ENCODE peak calls at places on chromosomes 4 and X, in ten cellular contexts. S is tibial nerve; H is left ventricle myocardium inferior; T is activated gamma-delta T cell treated with anti-CD3 and anti-CD28 coated beads, Interleukin-2, amount 50 U/mL, for 16 hours; X is CD8-positive, alpha-beta memory T cell; I is GM04504; Y is psoas muscle; F is fibroblast of the conjunctiva; J is activated naive CD8-positive, alpha-beta T cell treated with anti-CD3 and anti-CD28 coated beads, Interleukin-2, amount 10 ng/mL, durations not matched to agents 7 days and 5 days; C is activated CD4-positive, alpha-beta T cell treated with anti-CD3 and anti-CD28 coated beads, Interleukin-2, amount 10 ng/mL, durations not matched to agents 7 days and 5 days. A is an unnamed sample.

GRCh38 chr4:4408576-4409335 is 21.9 kb downstream of the NSG1 start:
- DNase-seq in S (no peak), H (no peak), T (no peak), X (no peak), I (no peak), Y (no peak), F (no peak), J (no peak), C (no peak), A (no peak)

GRCh38 chrX:118637997-118638396 is 89.4 kb upstream of the IL13RA1 start:
- DNase-seq in S (no peak), H (no peak), T (no peak), X (no peak), I (no peak), Y (no peak), F (no peak), J (no peak), C (no peak), A (no peak)

GRCh38 chrX:34578237-34578636 is 78.8 kb downstream of the TMEM47 start:
- DNase-seq in S (peak), H (no peak), T (no peak), X (no peak), I (peak), Y (no peak), F (peak), J (no peak), C (no peak), A (no peak)

GRCh38 chr4:34182346-34182745 is 2062.0 kb downstream of the ARAP2 start:
- DNase-seq in S (no peak), H (no peak), T (no peak), X (no peak), I (no peak), Y (peak), F (peak), J (no peak), C (no peak), A (no peak)

GRCh38 chr4:141905751-141906150 is 269.4 kb downstream of the IL15 start:
- DNase-seq in S (no peak), H (no peak), T (no peak), X (no peak), I (peak), Y (no peak), F (no peak), J (no peak), C (no peak), A (no peak)

GRCh38 chr4:152554742-152555141 is 18.9 kb upstream of the FBXW7 start:
- DNase-seq in S (no peak), H (no peak), T (no peak), X (no peak), I (no peak), Y (no peak), F (no peak), J (no peak), C (no peak), A (no peak)

GRCh38 chr4:154982187-154983047 is 201.3 kb downstream of the RBM46 start:
- DNase-seq in S (peak), H (peak), T (no peak), X (no peak), I (peak), Y (peak), F (peak), J (peak), C (peak), A (peak)

GRCh38 chr4:118557298-118557851 is 127.8 kb upstream of the METTL14 start:
- DNase-seq in S (no peak), H (no peak), T (no peak), X (no peak), I (peak), Y (no peak), F (peak), J (no peak), C (no peak), A (no peak)

GRCh38 chrX:1661048-1661921 is 46.4 kb downstream of the ASMT start:
- DNase-seq in S (peak), H (peak), T (peak), X (no peak), I (no peak), Y (peak), F (no peak), J (peak), C (peak), A (peak)

GRCh38 chr4:79852305-79852730 is 220.7 kb downstream of the ANTXR2 start:
- DNase-seq in S (no peak), H (peak), T (no peak), X (no peak), I (peak), Y (peak), F (peak), J (no peak), C (no peak), A (no peak)

GRCh38 chrX:44742480-44743155 is 101.2 kb upstream of the DUSP21 start:
- DNase-seq in S (no peak), H (no peak), T (no peak), X (no peak), I (no peak), Y (no peak), F (no peak), J (no peak), C (no peak), A (no peak)

GRCh38 chrX:10381218-10381617 is 224.4 kb downstream of the CLCN4 start:
- DNase-seq in S (no peak), H (no peak), T (no peak), X (no peak), I (no peak), Y (no peak), F (no peak), J (no peak), C (no peak), A (no peak)

GRCh38 chr4:109434793-109435080 is 1.1 kb downstream of the SEC24B start:
- DNase-seq in S (no peak), H (no peak), T (no peak), X (no peak), I (no peak), Y (no peak), F (no peak), J (no peak), C (no peak), A (no peak)

GRCh38 chr4:165384608-165385007 is 5.8 kb downstream of the CPE start:
- DNase-seq in S (no peak), H (no peak), T (no peak), X (no peak), I (no peak), Y (no peak), F (peak), J (no peak), C (no peak), A (no peak)

GRCh38 chr4:2829321-2829932 is 14.2 kb upstream of the ADD1 start:
- DNase-seq in S (no peak), H (peak), T (no peak), X (no peak), I (no peak), Y (no peak), F (no peak), J (peak), C (no peak), A (no peak)

GRCh38 chr4:147707892-147708672 is 23.8 kb upstream of the ARHGAP10 start:
- DNase-seq in S (peak), H (no peak), T (no peak), X (peak), I (no peak), Y (no peak), F (peak), J (no peak), C (peak), A (peak)

GRCh38 chr4:73139991-73140390 is 70.5 kb upstream of the COX18 start:
- DNase-seq in S (no peak), H (no peak), T (no peak), X (no peak), I (no peak), Y (no peak), F (peak), J (no peak), C (no peak), A (no peak)

GRCh38 chr4:48914311-48914710 is 7.7 kb upstream of the OCIAD2 start:
- DNase-seq in S (no peak), H (no peak), T (no peak), X (no peak), I (no peak), Y (no peak), F (no peak), J (no peak), C (no peak), A (no peak)

GRCh38 chr4:116866116-116866515 is 219.3 kb downstream of the TRAM1L1 start:
- DNase-seq in S (no peak), H (no peak), T (no peak), X (no peak), I (no peak), Y (no peak), F (no peak), J (no peak), C (no peak), A (no peak)

GRCh38 chr4:88286897-88287296 is 2.5 kb upstream of the PPM1K start:
- DNase-seq in S (no peak), H (no peak), T (no peak), X (no peak), I (no peak), Y (no peak), F (no peak), J (no peak), C (no peak), A (no peak)

GRCh38 chr4:87117051-87117729 is 103.2 kb downstream of the KLHL8 start:
- DNase-seq in S (no peak), H (no peak), T (no peak), X (no peak), I (no peak), Y (no peak), F (no peak), J (no peak), C (no peak), A (no peak)

GRCh38 chr4:20086768-20087167 is 164.9 kb upstream of the SLIT2 start:
- DNase-seq in S (no peak), H (no peak), T (no peak), X (no peak), I (no peak), Y (no peak), F (peak), J (no peak), C (no peak), A (no peak)

A was measured in CD4-positive, CD25-positive, alpha-beta regulatory T cell.